ENCODE peak calls at places on chromosomes 12 and 14, in five cellular contexts. G is A549, N is prostate gland, Z is GM12892, I is uterus. D is an unnamed sample.

GRCh38 chr12:67692966-67693365 is 44.4 kb downstream of the DYRK2 start:
- DNase-seq in G (no peak), Z (no peak), I (no peak), N (no peak), D (no peak)

GRCh38 chr14:103558071-103558882 is 4.2 kb downstream of the BAG5 start:
- DNase-seq in G (no peak), N (no peak), I (peak; percentile 65), Z (no peak), D (no peak)

GRCh38 chr12:79901506-79901905 is 33.4 kb downstream of the PPP1R12A start:
- DNase-seq in N (no peak), I (no peak), Z (no peak), G (no peak), D (no peak)

GRCh38 chr14:22793976-22794375 is 21.3 kb downstream of the SLC7A7 start:
- DNase-seq in Z (no peak), G (no peak), I (no peak), N (no peak), D (no peak)

GRCh38 chr12:100724071-100724470 is 70.5 kb upstream of the ANO4 start:
- DNase-seq in N (no peak), G (no peak), Z (no peak), I (no peak), D (no peak)

GRCh38 chr12:103840399-103840880 is 594 bp downstream of the NT5DC3 start:
- DNase-seq in G (peak; percentile 32), Z (peak; percentile 29), I (peak; percentile 50), N (no peak), D (no peak)

GRCh38 chr14:47278233-47278842 is 397.1 kb downstream of the MDGA2 start:
- DNase-seq in I (no peak), N (no peak), Z (peak; percentile 0), G (peak; percentile 3), D (peak; percentile 3)

GRCh38 chr12:103851127-103851526 is 10.1 kb upstream of the NT5DC3 start:
- DNase-seq in I (no peak), G (no peak), N (no peak), Z (no peak), D (no peak)

GRCh38 chr12:118164798-118165486 is 29.0 kb downstream of the PEBP1 start:
- DNase-seq in G (peak; percentile 51), I (no peak), N (no peak), Z (no peak), D (peak; percentile 21)

GRCh38 chr12:57693317-57693658 is 644 bp upstream of the OS9 start:
- DNase-seq in I (no peak), G (no peak), N (no peak), Z (no peak), D (no peak)

GRCh38 chr12:102197789-102198188 is at the start of gene PMCH:
- DNase-seq in Z (no peak), N (no peak), G (no peak), I (no peak), D (no peak)

GRCh38 chr12:452667-453210 is 7.0 kb upstream of the B4GALNT3 start:
- DNase-seq in G (no peak), Z (peak; percentile 58), I (no peak), N (no peak), D (no peak)

GRCh38 chr12:42260518-42260917 is 22.5 kb upstream of the YAF2 start:
- DNase-seq in Z (no peak), I (no peak), N (no peak), G (no peak), D (no peak)

GRCh38 chr12:46585854-46586621 is 213.5 kb upstream of the SLC38A2 start:
- DNase-seq in N (no peak), I (no peak), G (no peak), Z (no peak), D (no peak)

GRCh38 chr14:31992051-31992450 is 85.1 kb upstream of the ARHGAP5 start:
- DNase-seq in N (no peak), Z (no peak), G (no peak), I (no peak), D (no peak)

GRCh38 chr14:70905316-70905715 is 1.9 kb upstream of the PCNX1 start:
- DNase-seq in G (no peak), I (no peak), N (no peak), Z (no peak), D (no peak)

GRCh38 chr14:71554959-71555612 is 377.1 kb upstream of the RGS6 start:
- DNase-seq in I (no peak), N (no peak), G (no peak), Z (no peak), D (no peak)

GRCh38 chr14:81164167-81164774 is 56.5 kb downstream of the GTF2A1 start:
- DNase-seq in I (peak; percentile 41), Z (peak; percentile 13), G (peak; percentile 55), N (peak; percentile 16), D (peak; percentile 42)

GRCh38 chr14:65431951-65432350 is 19.4 kb downstream of the FUT8 start:
- DNase-seq in Z (no peak), N (no peak), G (no peak), I (no peak), D (no peak)

GRCh38 chr12:38934696-38935095 is 29.3 kb upstream of the CPNE8 start:
- DNase-seq in N (no peak), Z (no peak), G (no peak), I (no peak), D (no peak)

GRCh38 chr14:61803755-61804154 is 41.5 kb downstream of the SNAPC1 start:
- DNase-seq in G (no peak), Z (no peak), N (no peak), I (no peak), D (no peak)

GRCh38 chr14:101903111-101903561 is 61.2 kb upstream of the DYNC1H1 start:
- DNase-seq in N (no peak), Z (no peak), I (no peak), G (no peak), D (no peak)

GRCh38 chr12:82688619-82689018 is 1.9 kb downstream of the TMTC2 start:
- DNase-seq in I (no peak), N (no peak), Z (no peak), G (no peak), D (no peak)

GRCh38 chr12:64390275-64390851 is at the start of gene C12orf56:
- DNase-seq in G (peak; percentile 84), N (no peak), I (no peak), Z (no peak), D (no peak)

GRCh38 chr12:66129934-66130266 is 650 bp downstream of the LLPH start:
- DNase-seq in G (peak; percentile 20), N (no peak), Z (no peak), I (no peak), D (no peak)

DNA sequence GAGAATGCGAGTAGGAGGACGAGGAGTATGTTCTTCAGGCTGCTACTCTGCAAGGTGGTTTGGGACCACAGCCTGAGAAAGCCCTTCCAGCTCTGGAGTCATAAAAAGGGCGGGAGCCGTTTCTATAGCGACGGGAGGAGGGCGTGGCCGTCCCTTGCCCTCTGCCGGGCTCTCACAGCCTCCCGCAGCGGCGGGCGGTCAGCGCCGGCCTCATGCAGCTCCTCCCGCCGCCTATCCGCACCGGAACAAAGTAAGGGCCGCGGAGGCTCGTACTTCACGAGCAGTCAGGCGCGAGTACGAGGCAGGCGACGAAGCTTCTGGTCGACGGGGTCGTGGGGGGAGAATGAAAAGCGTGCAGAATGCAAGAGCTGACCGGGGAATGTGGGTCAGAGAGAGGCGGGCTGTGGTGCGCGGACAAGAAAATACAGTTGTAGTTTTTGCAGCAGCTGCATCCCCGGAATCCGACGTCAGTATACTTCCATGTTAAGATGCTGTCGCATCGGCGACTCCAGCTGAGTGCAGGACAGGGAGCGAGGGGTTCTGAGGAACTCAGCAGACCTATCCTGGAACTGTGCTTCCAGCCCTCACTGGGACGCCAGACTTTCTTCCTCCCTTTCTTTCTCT is at the start of gene DYRK4:
- DNase-seq in N (peak; percentile 31), Z (no peak), I (peak; percentile 74), G (no peak), D (no peak)
- TF ChIP-seq POLR2A in N (no peak), Z (no peak), I (no peak), G (no peak), D (no peak)

DNA sequence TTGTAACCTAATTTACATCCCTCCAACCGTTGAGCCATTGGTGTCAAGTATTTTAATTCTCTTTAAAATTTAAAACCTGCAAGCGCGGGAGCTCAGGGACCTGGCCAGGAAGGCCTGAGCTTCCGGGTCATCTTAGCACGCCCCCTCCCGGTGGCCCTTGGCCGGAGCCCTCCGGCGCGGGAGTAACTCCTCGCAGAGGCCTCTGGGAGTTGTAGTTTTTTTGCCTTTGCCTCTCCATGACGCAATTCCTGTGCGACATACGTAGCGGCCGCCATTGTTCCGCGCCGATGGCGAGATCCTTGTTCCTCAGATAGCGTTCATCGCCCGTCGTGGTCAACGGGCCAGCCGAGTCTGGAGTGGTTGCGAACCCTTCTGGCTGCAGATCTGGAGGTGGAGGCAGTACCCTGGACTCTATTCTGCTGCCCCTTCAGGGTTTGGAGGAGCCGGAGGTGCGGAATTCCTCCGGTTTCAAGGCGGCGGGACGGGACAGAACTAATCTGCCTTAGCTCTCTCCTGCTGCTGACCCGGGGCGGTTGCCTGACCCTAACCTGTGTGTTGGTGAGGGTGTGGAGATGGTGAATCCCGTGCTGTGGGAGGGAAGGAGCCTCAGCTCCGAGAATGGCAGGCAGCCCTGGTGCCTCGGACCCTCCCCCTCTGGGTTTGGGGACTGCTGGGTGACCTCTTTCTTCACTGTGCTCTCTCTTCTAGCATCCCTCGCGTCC is at the start of gene ZNF268:
- DNase-seq in Z (peak; percentile 83), N (peak; percentile 82), G (peak; percentile 80), I (peak; percentile 86), D (peak; percentile 85)
- TF ChIP-seq POLR2A in Z (peak; percentile 74), N (no peak), G (peak; percentile 55), I (peak; percentile 27), D (peak; percentile 34)

DNA sequence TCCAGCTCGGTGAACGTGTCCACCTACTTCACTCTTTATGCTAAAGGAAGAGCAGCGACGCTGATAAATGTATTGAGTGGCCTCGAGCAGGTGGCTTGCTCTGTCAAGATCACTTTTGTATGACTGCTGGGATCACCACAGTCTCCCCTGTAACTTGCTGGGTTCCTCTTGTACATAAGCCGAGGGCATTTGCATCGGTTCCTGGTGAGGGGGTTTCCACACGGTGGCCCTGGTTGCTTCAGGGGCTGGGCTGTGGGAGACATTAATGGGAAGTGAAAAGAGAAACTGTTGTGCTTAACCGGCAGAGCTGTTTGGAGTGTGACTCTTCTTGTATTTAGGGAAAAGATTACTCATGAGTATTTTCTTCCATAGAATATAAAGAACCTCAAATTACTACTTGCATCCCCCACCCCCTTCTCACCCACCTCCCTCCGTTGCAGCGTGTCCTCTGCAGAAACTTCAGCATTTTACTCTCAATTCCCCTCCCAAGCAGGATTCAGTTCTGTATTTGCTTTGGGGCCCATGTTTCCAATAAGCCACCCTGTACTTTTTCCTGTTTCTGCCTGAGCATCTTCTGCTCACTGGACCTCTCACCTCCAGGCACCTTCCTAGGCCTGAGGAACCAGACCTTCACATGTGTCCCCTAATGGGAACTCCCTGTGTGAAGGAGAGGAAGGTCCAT is 186.9 kb downstream of the ETV6 start:
- DNase-seq in N (no peak), I (no peak), G (no peak), Z (peak; percentile 58), D (no peak)
- TF ChIP-seq POLR2A in N (no peak), I (no peak), G (no peak), Z (peak; percentile 82), D (no peak)

DNA sequence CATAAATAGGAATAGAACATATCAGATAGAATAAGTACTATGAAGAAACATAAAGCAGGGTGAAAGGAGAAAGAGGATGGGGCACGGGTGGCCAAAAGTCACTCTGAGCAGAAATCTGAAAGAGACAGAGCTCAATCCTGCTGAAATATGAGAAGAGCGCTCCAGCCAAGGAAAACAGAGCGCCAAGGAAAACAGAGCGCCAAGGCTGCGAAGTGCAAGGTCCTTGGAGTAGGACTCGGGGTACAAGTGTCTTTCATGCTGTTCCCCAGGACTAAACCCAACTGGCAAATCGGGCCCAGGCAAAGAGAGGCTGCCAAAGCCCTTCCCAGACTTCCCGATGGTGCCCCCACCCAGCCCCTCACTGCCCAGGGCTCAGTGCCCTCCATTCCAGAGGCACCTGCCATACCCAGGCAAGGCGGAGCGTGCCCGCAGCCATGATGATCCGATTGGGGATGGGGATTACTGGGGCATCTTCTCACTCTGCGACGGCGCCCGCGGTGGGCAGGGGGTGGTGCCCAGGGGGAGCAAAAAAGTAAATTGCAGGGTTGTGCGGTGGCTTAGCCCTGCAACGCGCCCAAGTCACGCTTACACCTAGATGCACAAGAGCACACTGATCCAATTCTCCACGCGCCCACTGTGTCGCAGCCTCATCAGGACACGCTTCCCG is 1.7 kb downstream of the LTBP2 start:
- DNase-seq in N (no peak), G (no peak), I (no peak), Z (no peak), D (no peak)
- TF ChIP-seq POLR2A in N (no peak), G (no peak), I (no peak), Z (no peak), D (no peak)